ENCODE peak calls at places on chromosomes 11 and 22, in six cellular contexts. S is MV-4-11; U is left cardiac atrium; F is stimulated activated CD4-positive, alpha-beta T cell treated with anti-CD3 and anti-CD28 coated beads, Interleukin-15, amount 100 ng/mL, for 1 hour; W is cardiac fibroblast; X is posterior cingulate gyrus. J is an unnamed sample.

GRCh38 chr11:46472662-46472994 is 81.1 kb upstream of the CHRM4 start:
- DNase-seq in F (no peak), X (no peak), U (no peak), S (no peak), W (no peak), J (no peak)

GRCh38 chr22:37121887-37122591 is 12.5 kb upstream of the TMPRSS6 start:
- DNase-seq in U (peak; percentile 36), F (peak; percentile 89), W (peak; percentile 35), S (no peak), X (no peak), J (peak; percentile 50)

GRCh38 chr11:70005107-70005818 is 72.9 kb upstream of the ANO1 start:
- DNase-seq in S (no peak), U (no peak), F (no peak), W (peak; percentile 12), X (no peak), J (peak; percentile 86)

GRCh38 chr11:11620966-11621880 is 582 bp downstream of the GALNT18 start:
- DNase-seq in U (peak; percentile 54), F (no peak), W (peak; percentile 13), S (peak; percentile 19), X (peak; percentile 52), J (peak; percentile 56)

GRCh38 chr11:45815747-45816146 is 10.8 kb downstream of the SLC35C1 start:
- DNase-seq in S (no peak), X (no peak), F (no peak), U (no peak), W (peak; percentile 38), J (peak; percentile 34)

GRCh38 chr22:19451570-19451969 is 4.1 kb upstream of the C22orf39 start:
- DNase-seq in U (no peak), S (no peak), F (no peak), X (no peak), W (no peak), J (no peak)

GRCh38 chr22:42906605-42907338 is 49.7 kb upstream of the ARFGAP3 start:
- DNase-seq in X (no peak), W (peak; percentile 86), F (no peak), U (peak; percentile 85), S (no peak), J (no peak)

GRCh38 chr11:103061656-103062055 is 30.3 kb downstream of the DCUN1D5 start:
- DNase-seq in S (no peak), F (no peak), U (no peak), X (no peak), W (no peak), J (no peak)

GRCh38 chr11:92504534-92504933 is 279.9 kb downstream of the FAT3 start:
- DNase-seq in U (no peak), W (no peak), X (no peak), F (no peak), S (no peak), J (no peak)

GRCh38 chr11:34208266-34209135 is 103.1 kb downstream of the NAT10 start:
- DNase-seq in S (peak; percentile 96), W (peak; percentile 32), F (no peak), X (no peak), U (no peak), J (no peak)

GRCh38 chr11:71581826-71582225 is 849 bp downstream of the KRTAP5-11 start:
- DNase-seq in X (no peak), F (no peak), W (no peak), S (no peak), U (no peak), J (no peak)

GRCh38 chr11:19834761-19835160 is 122.1 kb downstream of the NAV2 start:
- DNase-seq in U (no peak), X (no peak), W (no peak), S (no peak), F (no peak), J (no peak)

GRCh38 chr22:40449676-40450035 is 79.3 kb downstream of the SGSM3 start:
- DNase-seq in U (no peak), S (no peak), X (no peak), W (peak; percentile 79), F (no peak), J (peak; percentile 10)

GRCh38 chr11:66684635-66685034 is 6.9 kb upstream of the RBM4B start:
- DNase-seq in F (no peak), U (no peak), W (no peak), X (no peak), S (no peak), J (no peak)

GRCh38 chr22:24445481-24446290 is 18.3 kb downstream of the ADORA2A start:
- DNase-seq in S (peak; percentile 30), F (no peak), X (no peak), W (no peak), U (no peak), J (no peak)

GRCh38 chr22:38751066-38751421 is 4.8 kb downstream of the SUN2 start:
- DNase-seq in F (no peak), W (no peak), U (no peak), S (no peak), X (no peak), J (no peak)

GRCh38 chr11:67282155-67282875 is 6.8 kb upstream of the ANKRD13D start:
- DNase-seq in U (peak; percentile 17), W (no peak), S (no peak), F (no peak), X (no peak), J (no peak)

GRCh38 chr22:45009881-45010531 is at the start of gene PHF21B:
- DNase-seq in S (no peak), F (no peak), X (peak; percentile 71), W (peak; percentile 45), U (peak; percentile 71), J (peak; percentile 38)

GRCh38 chr11:65262381-65262680 is 569 bp downstream of the POLA2 start:
- DNase-seq in X (peak; percentile 18), W (peak; percentile 60), S (peak; percentile 69), F (no peak), U (no peak), J (no peak)

GRCh38 chr11:72792437-72793021 is 1.3 kb downstream of the STARD10 start:
- DNase-seq in W (no peak), X (no peak), F (no peak), S (no peak), U (no peak), J (no peak)

GRCh38 chr11:119796363-119797060 is 67.5 kb upstream of the NECTIN1 start:
- DNase-seq in F (no peak), X (no peak), U (no peak), W (no peak), S (no peak), J (no peak)

GRCh38 chr11:130125638-130126037 is 33.9 kb upstream of the ST14 start:
- DNase-seq in X (no peak), F (no peak), W (no peak), S (no peak), U (no peak), J (no peak)

GRCh38 chr11:70040869-70041501 is 37.1 kb upstream of the ANO1 start:
- DNase-seq in U (no peak), S (no peak), X (no peak), F (no peak), W (no peak), J (no peak)

GRCh38 chr11:64900263-64900678 is 16.7 kb downstream of the ATG2A start:
- DNase-seq in U (no peak), S (no peak), W (no peak), F (peak; percentile 41), X (no peak), J (no peak)

GRCh38 chr22:32343929-32344328 is 13.7 kb upstream of the RFPL3 start:
- DNase-seq in U (no peak), X (no peak), W (no peak), S (no peak), F (no peak), J (no peak)

GRCh38 chr11:67265633-67266423 is 445 bp upstream of the GRK2 start:
- DNase-seq in S (peak; percentile 36), X (peak; percentile 75), F (peak; percentile 64), U (peak; percentile 82), W (peak; percentile 70), J (peak; percentile 55)

GRCh38 chr11:61730222-61730994 is 22.0 kb upstream of the MYRF start:
- DNase-seq in S (no peak), W (no peak), F (no peak), U (no peak), X (no peak), J (no peak)

GRCh38 chr11:100863080-100863581 is 176.0 kb downstream of the ARHGAP42 start:
- DNase-seq in U (no peak), W (peak; percentile 85), S (peak; percentile 34), X (no peak), F (no peak), J (peak; percentile 94)

GRCh38 chr11:94325681-94326080 is 21.3 kb downstream of the IZUMO1R start:
- DNase-seq in U (no peak), W (peak; percentile 13), F (no peak), X (no peak), S (no peak), J (no peak)

GRCh38 chr11:10872097-10872496 is 14.2 kb upstream of the ZBED5 start:
- DNase-seq in X (no peak), S (no peak), U (no peak), W (no peak), F (no peak), J (no peak)

GRCh38 chr11:130675456-130675855 is 227.0 kb downstream of the ADAMTS15 start:
- DNase-seq in U (peak; percentile 89), S (no peak), W (peak; percentile 93), X (no peak), F (no peak), J (peak; percentile 90)

GRCh38 chr22:26547426-26547825 is 35.2 kb upstream of the TFIP11 start:
- DNase-seq in U (no peak), X (no peak), W (no peak), S (peak; percentile 48), F (no peak), J (no peak)

GRCh38 chr22:28906312-28906711 is 22.9 kb downstream of the ZNRF3 start:
- DNase-seq in F (no peak), X (no peak), W (no peak), S (no peak), U (no peak), J (no peak)

GRCh38 chr11:45483361-45483760 is 182.1 kb downstream of the CHST1 start:
- DNase-seq in X (no peak), U (no peak), F (no peak), S (no peak), W (no peak), J (no peak)

GRCh38 chr11:46557684-46558151 is 36.1 kb downstream of the AMBRA1 start:
- DNase-seq in X (no peak), W (no peak), S (no peak), F (no peak), U (no peak), J (peak; percentile 58)

GRCh38 chr11:72723508-72723907 is 28.7 kb downstream of the ARAP1 start:
- DNase-seq in F (no peak), W (no peak), S (no peak), X (no peak), U (no peak), J (no peak)

GRCh38 chr22:41491379-41492100 is 22.6 kb downstream of the ACO2 start:
- DNase-seq in S (no peak), W (peak; percentile 42), U (no peak), X (no peak), F (no peak), J (no peak)

GRCh38 chr11:23280088-23280487 is 419.8 kb upstream of the CCDC179 start:
- DNase-seq in X (no peak), U (no peak), F (no peak), S (no peak), W (peak; percentile 24), J (peak; percentile 68)

J was measured in mesenchymal stem cell.